ENCODE peak calls at places on chromosome 6, in four cellular contexts. One of them, this sample, is unnamed.

GRCh38 chr6:132937466-132937906 is 123.1 kb downstream of the RPS12 start:
- DNase-seq in mesenchymal stem cell: peak
- DNase-seq in H9: peak
- DNase-seq in breast epithelium: peak
- DNase-seq in this sample: peak

GRCh38 chr6:144873653-144874378 is 588.7 kb downstream of the UTRN start:
- DNase-seq in mesenchymal stem cell: no peak
- DNase-seq in H9: no peak
- DNase-seq in breast epithelium: no peak
- DNase-seq in this sample: no peak

GRCh38 chr6:87667032-87667431 is 35.0 kb downstream of the AKIRIN2 start:
- DNase-seq in mesenchymal stem cell: no peak
- DNase-seq in H9: no peak
- DNase-seq in breast epithelium: no peak
- DNase-seq in this sample: no peak

GRCh38 chr6:99289701-99290100 is 59.8 kb downstream of the FAXC start:
- DNase-seq in mesenchymal stem cell: no peak
- DNase-seq in H9: no peak
- DNase-seq in breast epithelium: no peak
- DNase-seq in this sample: no peak

GRCh38 chr6:107819217-107819616 is 4.9 kb downstream of the SCML4 start:
- DNase-seq in mesenchymal stem cell: no peak
- DNase-seq in H9: no peak
- DNase-seq in breast epithelium: no peak
- DNase-seq in this sample: no peak

GRCh38 chr6:3135668-3136297 is 17.3 kb downstream of the BPHL start:
- DNase-seq in mesenchymal stem cell: no peak
- DNase-seq in H9: no peak
- DNase-seq in breast epithelium: no peak
- DNase-seq in this sample: no peak

GRCh38 chr6:166989427-166990034 is 9.7 kb upstream of the CEP43 start:
- DNase-seq in mesenchymal stem cell: peak
- DNase-seq in H9: no peak
- DNase-seq in breast epithelium: no peak
- DNase-seq in this sample: no peak

GRCh38 chr6:123564363-123564762 is 72.4 kb downstream of the TRDN start:
- DNase-seq in mesenchymal stem cell: no peak
- DNase-seq in H9: no peak
- DNase-seq in breast epithelium: no peak
- DNase-seq in this sample: no peak

GRCh38 chr6:17653198-17653881 is 53.2 kb downstream of the FAM8A1 start:
- DNase-seq in mesenchymal stem cell: no peak
- DNase-seq in H9: no peak
- DNase-seq in breast epithelium: no peak
- DNase-seq in this sample: no peak

GRCh38 chr6:93419304-93420162 is at the start of gene EPHA7:
- DNase-seq in mesenchymal stem cell: peak
- DNase-seq in H9: peak
- DNase-seq in breast epithelium: peak
- DNase-seq in this sample: peak

GRCh38 chr6:107154131-107154906 is 39.0 kb upstream of the BEND3 start:
- DNase-seq in mesenchymal stem cell: no peak
- DNase-seq in H9: peak
- DNase-seq in breast epithelium: no peak
- DNase-seq in this sample: no peak

GRCh38 chr6:25166955-25167753 is 112.0 kb upstream of the CARMIL1 start:
- DNase-seq in mesenchymal stem cell: no peak
- DNase-seq in H9: no peak
- DNase-seq in breast epithelium: no peak
- DNase-seq in this sample: no peak

DNA sequence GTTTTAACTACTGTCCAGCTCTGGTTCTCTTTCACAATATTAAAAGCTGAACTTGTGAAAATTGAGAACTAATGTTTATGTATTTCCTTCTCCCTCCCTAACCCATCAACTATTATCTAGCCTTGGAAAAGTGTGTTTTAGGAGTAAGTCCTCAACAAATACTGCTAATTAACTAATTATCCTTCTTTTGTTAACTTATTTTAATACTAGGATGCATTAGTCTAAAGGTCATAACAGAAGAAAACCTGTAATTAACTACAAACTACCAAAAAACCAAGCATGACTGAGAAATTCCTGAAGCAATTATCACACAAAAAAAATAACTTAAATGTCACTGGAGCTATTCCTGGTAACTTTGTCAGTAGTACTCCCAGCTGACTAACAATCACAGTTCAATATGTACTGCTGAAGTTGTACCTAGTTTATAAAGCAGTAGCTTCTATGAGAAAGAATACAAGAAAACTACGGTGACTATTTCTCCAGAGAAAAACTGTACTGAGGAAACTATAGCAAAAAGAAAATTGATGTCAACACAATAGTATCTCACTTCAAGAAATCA is 301.9 kb downstream of the LAMA2 start:
- DNase-seq in mesenchymal stem cell: no peak
- DNase-seq in H9: no peak
- DNase-seq in breast epithelium: no peak
- DNase-seq in this sample: no peak
- H3K27ac ChIP-seq in mesenchymal stem cell: no peak
- H3K27ac ChIP-seq in H9: no peak
- H3K27ac ChIP-seq in breast epithelium: no peak
- H3K27ac ChIP-seq in this sample: no peak

GRCh38 chr6:32604434-32604877 is 14.8 kb upstream of the HLA-DRB1 start:
- DNase-seq in mesenchymal stem cell: peak
- DNase-seq in H9: no peak
- DNase-seq in breast epithelium: no peak
- DNase-seq in this sample: no peak
- H3K27ac ChIP-seq in mesenchymal stem cell: no peak
- H3K27ac ChIP-seq in H9: no peak
- H3K27ac ChIP-seq in breast epithelium: no peak
- H3K27ac ChIP-seq in this sample: no peak

DNA sequence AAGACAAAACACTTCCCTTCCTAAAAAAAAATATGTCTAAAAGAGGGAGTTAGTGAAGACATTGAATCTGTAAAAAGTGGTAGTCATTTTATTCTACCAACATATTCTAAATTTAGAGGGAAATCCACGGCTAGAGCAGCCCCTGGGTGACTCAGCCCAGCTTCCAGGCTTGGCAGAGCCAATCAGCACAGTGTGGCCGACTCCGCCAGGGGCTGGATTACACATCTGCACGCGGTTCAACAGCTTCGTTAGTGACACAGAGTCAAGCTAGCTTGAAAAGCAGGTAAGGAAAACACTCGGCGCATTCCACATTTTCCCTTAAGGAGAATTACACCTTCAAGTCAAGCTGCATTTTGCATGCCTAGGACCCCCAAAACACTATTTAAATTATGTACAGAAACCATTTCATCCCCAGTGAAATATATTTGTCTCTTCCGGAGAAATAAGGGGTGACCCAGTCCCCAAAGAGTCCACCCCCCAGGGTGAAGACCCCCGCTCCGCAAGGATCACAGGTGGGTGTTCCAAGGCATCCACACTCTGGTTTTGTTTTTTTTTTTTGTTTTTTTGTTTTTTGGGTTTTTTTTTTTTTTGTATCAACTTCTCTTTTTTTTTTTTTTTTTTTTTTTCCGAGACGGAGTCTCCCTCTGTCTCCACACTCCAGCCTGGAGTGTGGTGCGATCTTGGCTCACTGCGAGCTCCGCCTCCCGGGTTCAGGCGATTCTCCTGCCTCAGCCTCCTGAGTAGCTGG is 58.4 kb upstream of the ARID1B start:
- DNase-seq in mesenchymal stem cell: peak
- DNase-seq in H9: peak
- DNase-seq in breast epithelium: no peak
- DNase-seq in this sample: no peak
- H3K27ac ChIP-seq in mesenchymal stem cell: no peak
- H3K27ac ChIP-seq in H9: no peak
- H3K27ac ChIP-seq in breast epithelium: peak
- H3K27ac ChIP-seq in this sample: no peak

DNA sequence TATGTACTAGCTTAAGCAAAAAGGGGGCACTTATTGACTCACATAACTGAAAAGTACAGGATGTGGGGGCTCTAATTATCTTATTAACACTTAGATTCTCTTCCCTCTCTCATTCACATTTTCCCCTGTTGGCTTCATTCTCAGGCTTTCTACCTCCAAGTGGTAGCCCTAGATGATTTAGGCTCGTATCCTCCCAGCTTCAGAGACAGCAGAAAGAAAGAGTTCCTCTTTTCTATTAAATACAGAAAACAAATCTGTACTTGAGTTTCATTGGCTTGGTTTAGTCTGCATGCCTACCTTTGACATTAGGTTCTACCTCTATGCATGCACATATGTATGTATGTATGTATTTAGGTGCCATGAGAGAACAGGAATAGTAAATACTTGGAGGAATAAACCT is 15.5 kb upstream of the E2F3 start:
- DNase-seq in mesenchymal stem cell: no peak
- DNase-seq in H9: no peak
- DNase-seq in breast epithelium: no peak
- DNase-seq in this sample: no peak
- H3K27ac ChIP-seq in mesenchymal stem cell: no peak
- H3K27ac ChIP-seq in H9: no peak
- H3K27ac ChIP-seq in breast epithelium: no peak
- H3K27ac ChIP-seq in this sample: no peak